ENCODE peak calls at places on chromosomes 13 and 19, in four cellular contexts. B, G, A and Z are unnamed samples.

GRCh38 chr19:3979674-3980352 is 5.5 kb downstream of the EEF2 start:
- DNase-seq in A (no peak), G (no peak), B (no peak), Z (no peak)

GRCh38 chr13:101140087-101140770 is 276.1 kb downstream of the NALCN start:
- DNase-seq in A (no peak), G (no peak), B (no peak), Z (no peak)

GRCh38 chr13:47661076-47661475 is 340.0 kb downstream of the SUCLA2 start:
- DNase-seq in B (peak; percentile 92), G (no peak), A (no peak), Z (no peak)

GRCh38 chr19:39833464-39834286 is at the start of gene DYRK1B:
- DNase-seq in B (peak; percentile 96), G (peak; percentile 95), A (peak; percentile 95), Z (peak; percentile 84)

GRCh38 chr19:53847555-53847954 is 20.1 kb upstream of the MYADM start:
- DNase-seq in B (no peak), G (no peak), A (no peak), Z (no peak)

GRCh38 chr13:89520468-89520867 is 1827.0 kb upstream of the MIR17HG start:
- DNase-seq in G (no peak), A (no peak), B (no peak), Z (no peak)

GRCh38 chr13:85313761-85314503 is 485.3 kb downstream of the SLITRK6 start:
- DNase-seq in B (peak; percentile 1), A (no peak), G (no peak), Z (peak; percentile 10)

GRCh38 chr19:16161848-16162247 is 11.5 kb downstream of the CIB3 start:
- DNase-seq in G (no peak), A (no peak), B (peak; percentile 28), Z (no peak)

GRCh38 chr19:15199652-15200574 is 882 bp downstream of the NOTCH3 start:
- DNase-seq in G (no peak), B (peak; percentile 30), A (no peak), Z (no peak)